ENCODE peak calls at places on chromosomes 4 and X, in five cellular contexts. H is SK-N-SH, W is tibial nerve, P is left ventricle myocardium inferior, T is sigmoid colon. R is an unnamed sample. For H3K4me1, the result is how much of the 10 kb centered on the place peaks cover.

GRCh38 chr4:150164956-150165355 is 86.7 kb downstream of the DCLK2 start:
- DNase-seq in W (no peak), H (no peak), P (no peak), T (no peak), R (no peak)

GRCh38 chr4:27648416-27648815 is 787.8 kb downstream of the STIM2 start:
- DNase-seq in W (no peak), H (no peak), P (no peak), T (no peak), R (no peak)

GRCh38 chr4:174218127-174218790 is 65.2 kb downstream of the FBXO8 start:
- DNase-seq in T (no peak), H (peak), W (no peak), P (no peak), R (no peak)

GRCh38 chr4:170047774-170048354 is 21.7 kb upstream of the MFAP3L start:
- DNase-seq in P (no peak), H (peak), T (no peak), W (peak), R (peak)

GRCh38 chr4:133147922-133148689 is 988 bp upstream of the PCDH10 start:
- DNase-seq in T (peak), W (no peak), P (no peak), H (peak), R (peak)

GRCh38 chr4:140243345-140243753 is 89.4 kb upstream of the MAML3 start:
- DNase-seq in T (no peak), H (no peak), P (no peak), W (no peak), R (no peak)

GRCh38 chrX:130105226-130105625 is 5.1 kb downstream of the ELF4 start:
- DNase-seq in H (no peak), P (no peak), T (no peak), W (no peak), R (no peak)

GRCh38 chrX:86137071-86137470 is 11.2 kb upstream of the DACH2 start:
- DNase-seq in P (no peak), H (no peak), W (no peak), T (no peak), R (no peak)

GRCh38 chrX:107571296-107571998 is 56.9 kb upstream of the PRPS1 start:
- DNase-seq in H (no peak), P (no peak), T (no peak), W (no peak), R (no peak)

GRCh38 chr4:3449574-3450534 is 8.1 kb downstream of the HGFAC start:
- DNase-seq in T (no peak), P (peak), W (no peak), H (no peak), R (no peak)

GRCh38 chr4:185202984-185203379 is 818 bp downstream of the CFAP97 start:
- DNase-seq in T (no peak), P (no peak), H (no peak), W (no peak), R (no peak)

GRCh38 chrX:1144293-1144692 is 68.2 kb downstream of the CRLF2 start:
- DNase-seq in P (no peak), W (no peak), H (no peak), T (no peak), R (no peak)

GRCh38 chrX:140038842-140039241 is 73.5 kb upstream of the CXorf66 start:
- DNase-seq in T (no peak), P (no peak), W (no peak), H (no peak), R (no peak)

GRCh38 chr4:46894841-46895240 is 14.2 kb downstream of the COX7B2 start:
- DNase-seq in W (no peak), H (no peak), P (no peak), T (no peak), R (no peak)

GRCh38 chr4:2829321-2829932 is 14.2 kb upstream of the ADD1 start:
- DNase-seq in T (peak), P (peak), W (peak), H (peak), R (no peak)

GRCh38 chrX:24380273-24381036 is 20.0 kb downstream of the SUPT20HL1 start:
- DNase-seq in P (no peak), H (no peak), T (no peak), W (no peak), R (no peak)

GRCh38 chrX:150980186-150980585 is 2.9 kb upstream of the HMGB3 start:
- DNase-seq in H (no peak), P (no peak), T (no peak), W (no peak), R (no peak)

GRCh38 chrX:135625995-135626394 is 87.4 kb upstream of the CT45A1 start:
- DNase-seq in T (no peak), P (no peak), W (no peak), H (peak), R (peak)

GRCh38 chr4:37648084-37648817 is 37.9 kb downstream of the RELL1 start:
- DNase-seq in H (no peak), W (no peak), P (peak), T (peak), R (peak)

GRCh38 chrX:51047950-51048349 is 137.4 kb downstream of the BMP15 start:
- DNase-seq in W (no peak), H (no peak), T (no peak), P (no peak), R (no peak)

GRCh38 chrX:103774070-103774642 is 2.5 kb upstream of the PLP1 start:
- DNase-seq in W (no peak), T (no peak), P (no peak), H (peak), R (peak)

GRCh38 chr4:6727081-6727942 is 11.3 kb downstream of the BLOC1S4 start:
- DNase-seq in W (peak), P (no peak), T (no peak), H (no peak), R (peak)

GRCh38 chr4:186271279-186271678 is 5.3 kb downstream of the F11 start:
- DNase-seq in P (no peak), W (no peak), T (no peak), H (no peak), R (no peak)

GRCh38 chrX:39508300-39508692 is 589.5 kb downstream of the BCOR start:
- DNase-seq in W (no peak), P (no peak), T (no peak), H (no peak), R (no peak)

GRCh38 chr4:52956691-52957090 is 94.6 kb downstream of the RASL11B start:
- DNase-seq in H (peak), P (no peak), W (no peak), T (no peak), R (no peak)

GRCh38 chr4:52957220-52957686 is 95.1 kb downstream of the RASL11B start:
- DNase-seq in W (no peak), P (no peak), H (peak), T (no peak), R (no peak)

GRCh38 chr4:107825072-107825789 is 499 bp downstream of the SGMS2 start:
- DNase-seq in P (no peak), W (no peak), H (peak), T (peak), R (peak)

GRCh38 chrX:132071260-132071659 is 48.2 kb downstream of the STK26 start:
- DNase-seq in P (no peak), W (no peak), T (no peak), H (peak), R (no peak)

GRCh38 chr4:39045791-39046221 is 13.6 kb upstream of the TMEM156 start:
- DNase-seq in P (no peak), T (no peak), H (peak), W (no peak), R (peak)

GRCh38 chrX:48475774-48476577 is at the start of gene FTSJ1:
- DNase-seq in W (peak), P (peak), H (peak), T (peak), R (peak)

GRCh38 chr4:83753260-83753659 is 217.4 kb downstream of the GPAT3 start:
- DNase-seq in H (no peak), T (no peak), P (no peak), W (no peak), R (no peak)

GRCh38 chr4:116066711-116067245 is 953.4 kb upstream of the NDST4 start:
- DNase-seq in W (no peak), P (no peak), H (no peak), T (no peak), R (no peak)

GRCh38 chr4:139907001-139907809 is 241.6 kb downstream of the MGST2 start:
- DNase-seq in T (no peak), W (no peak), P (no peak), H (no peak), R (no peak)

GRCh38 chrX:70754169-70754843 is 154.2 kb downstream of the TEX11 start:
- DNase-seq in H (no peak), T (no peak), W (no peak), P (no peak), R (no peak)

GRCh38 chrX:9728271-9728670 is 37.4 kb downstream of the GPR143 start:
- DNase-seq in P (no peak), W (no peak), H (no peak), T (no peak), R (no peak)

GRCh38 chr4:23875317-23875716 is 14.5 kb downstream of the PPARGC1A start:
- DNase-seq in T (no peak), W (no peak), H (no peak), P (no peak), R (no peak)

GRCh38 chr4:23874536-23874901 is 15.3 kb downstream of the PPARGC1A start:
- DNase-seq in H (no peak), W (no peak), T (no peak), P (no peak), R (no peak)

GRCh38 chr4:23873717-23874535 is 15.9 kb downstream of the PPARGC1A start:
- DNase-seq in T (no peak), H (no peak), P (no peak), W (no peak), R (no peak)

GRCh38 chr4:23866450-23866849 is 23.4 kb downstream of the PPARGC1A start:
- DNase-seq in H (no peak), P (no peak), W (no peak), T (no peak), R (no peak)

DNA sequence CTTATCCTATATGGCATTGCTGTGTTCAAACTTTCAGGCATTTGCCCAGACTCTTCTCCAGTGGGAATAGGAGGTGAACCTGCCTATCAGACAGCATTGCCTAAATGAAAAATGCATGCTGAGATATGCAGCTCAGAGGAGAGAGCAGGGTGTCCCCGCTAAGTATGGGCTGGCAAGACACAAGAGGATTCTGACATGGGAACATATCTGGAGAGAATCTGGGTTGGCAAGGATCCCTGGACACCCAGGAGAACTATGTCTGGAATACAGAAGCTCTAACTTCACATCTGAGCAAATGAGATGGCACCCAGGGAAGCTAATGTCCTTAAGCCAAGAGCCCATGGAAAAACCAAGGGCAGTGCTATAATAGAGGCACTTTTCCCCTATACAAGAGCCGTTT is 18.4 kb downstream of the PPARGC1A start:
- DNase-seq in W (no peak), T (no peak), P (no peak), H (no peak), R (no peak)
- H3K4me1 ChIP-seq in W (under half), T (under half), P (half or more), H (under half), R (under half)

GRCh38 chr4:89894654-89895652 is at the start of gene MMRN1:
- DNase-seq in H (no peak), T (no peak), P (no peak), W (no peak), R (no peak)

GRCh38 chr4:89899157-89899556 is 4.5 kb downstream of the MMRN1 start:
- DNase-seq in W (no peak), T (no peak), P (no peak), H (no peak), R (no peak)

GRCh38 chr4:89897867-89898266 is 3.2 kb downstream of the MMRN1 start:
- DNase-seq in W (no peak), H (no peak), P (no peak), T (no peak), R (no peak)

GRCh38 chr4:89899854-89900253 is 5.2 kb downstream of the MMRN1 start:
- DNase-seq in P (no peak), T (no peak), H (no peak), W (no peak), R (no peak)

GRCh38 chr4:89898304-89898716 is 3.7 kb downstream of the MMRN1 start:
- DNase-seq in H (no peak), T (no peak), P (no peak), W (no peak), R (no peak)
- H3K4me3 ChIP-seq in H (no peak), T (no peak), P (no peak), W (no peak), R (no peak)

DNA sequence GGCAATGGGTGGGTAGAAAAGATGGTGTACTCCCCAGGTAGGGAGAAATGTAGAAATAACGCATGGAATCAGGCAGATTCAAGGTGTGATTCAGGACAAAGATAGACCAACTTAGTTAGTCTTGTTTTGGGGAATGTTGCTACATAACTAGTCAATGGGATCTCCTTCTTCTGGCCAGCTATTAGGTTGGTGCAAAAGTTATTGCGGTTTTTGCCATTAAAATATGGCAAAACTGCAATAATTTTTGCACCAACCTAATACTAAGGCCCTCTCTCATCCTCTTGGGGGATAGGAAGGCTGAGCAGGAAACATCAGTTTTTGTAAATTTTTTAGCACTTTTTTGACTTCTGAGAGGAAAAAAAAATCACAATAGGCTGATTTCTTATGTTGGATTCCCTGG is 23.2 kb downstream of the CYBB start:
- DNase-seq in T (no peak), P (no peak), H (no peak), W (no peak), R (no peak)
- TF ChIP-seq CTCF in T (no peak), P (no peak), H (no peak), W (no peak), R (no peak)

GRCh38 chr4:42453612-42454011 is 56.3 kb downstream of the SHISA3 start:
- DNase-seq in P (no peak), T (no peak), W (no peak), H (no peak), R (no peak)
- H3K4me1 ChIP-seq in P (under half), T (under half), W (under half), H (under half), R (under half)

GRCh38 chr4:704971-705277 is 708 bp upstream of the PCGF3 start:
- DNase-seq in P (no peak), H (no peak), T (no peak), W (no peak), R (no peak)

GRCh38 chr4:707929-708630 is 2.4 kb downstream of the PCGF3 start:
- DNase-seq in H (no peak), P (no peak), T (peak), W (no peak), R (no peak)

GRCh38 chr4:708631-708933 is 3.0 kb downstream of the PCGF3 start:
- DNase-seq in H (no peak), P (no peak), W (no peak), T (peak), R (no peak)

GRCh38 chr4:705278-706082 is at the start of gene PCGF3:
- DNase-seq in P (peak), T (peak), H (peak), W (peak), R (peak)

DNA sequence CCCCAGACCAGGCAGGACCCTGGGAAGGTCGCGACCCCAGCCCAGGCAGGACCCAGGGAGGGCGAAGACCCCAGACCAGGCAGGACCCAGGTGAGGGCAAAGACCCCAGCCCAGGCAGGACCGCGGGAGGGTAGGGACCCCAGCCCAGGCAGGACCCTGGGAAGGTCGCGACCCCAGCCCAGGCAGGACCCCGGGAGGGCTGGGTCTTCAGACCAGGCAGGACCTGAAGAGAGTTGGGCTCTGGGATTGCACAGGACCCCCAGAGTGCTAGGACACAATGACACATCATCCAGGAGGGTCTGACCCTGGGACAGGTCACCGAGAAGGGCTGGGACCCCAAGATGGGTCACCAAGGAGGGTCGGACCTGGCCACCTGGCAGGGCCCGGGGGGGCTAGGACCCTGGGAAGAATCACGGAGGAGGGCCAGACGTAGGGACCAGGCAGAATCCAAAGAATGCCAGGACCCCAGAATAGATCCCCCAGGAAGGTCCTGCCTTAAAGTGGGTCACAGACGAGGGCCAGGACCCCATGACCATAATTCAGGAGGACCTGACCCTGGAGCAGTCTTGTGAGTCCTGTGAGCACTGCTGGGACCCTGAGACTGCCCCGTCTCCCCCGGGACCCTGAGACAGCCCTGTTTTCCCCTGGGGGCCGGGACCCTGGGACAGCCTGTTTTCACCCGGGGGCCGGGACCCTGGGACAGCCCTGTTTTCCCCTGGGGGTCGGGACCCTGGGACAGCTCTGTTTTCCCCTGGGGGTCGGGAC is 1.4 kb downstream of the PCGF3 start:
- DNase-seq in T (peak), W (no peak), H (no peak), P (no peak), R (no peak)
- H3K4me3 ChIP-seq in T (peak), W (peak), H (peak), P (peak), R (no peak)

GRCh38 chrX:38304010-38304409 is 23.3 kb downstream of the RPGR start:
- DNase-seq in H (no peak), P (no peak), T (no peak), W (no peak), R (no peak)
- TF ChIP-seq CTCF in H (peak), P (peak), T (no peak), W (no peak), R (no peak)

DNA sequence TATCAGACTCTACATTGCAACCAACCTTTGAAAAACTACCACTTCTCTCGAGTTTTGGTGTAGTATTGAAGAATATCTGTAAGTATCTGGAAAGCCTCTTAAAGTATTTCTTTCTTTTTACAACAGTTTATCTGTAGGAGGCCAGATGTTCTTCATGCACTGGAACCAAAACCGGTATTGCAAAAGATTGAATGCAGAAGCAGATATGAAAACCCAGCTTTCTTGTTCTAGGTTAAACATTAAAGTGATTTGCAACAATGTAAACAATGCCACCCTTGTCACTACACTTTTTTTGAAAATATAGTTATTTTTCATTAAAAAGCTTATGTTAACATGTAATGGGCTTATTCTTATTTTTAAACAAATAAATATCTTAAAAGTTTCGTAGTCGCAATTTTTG is 27.2 kb downstream of the PLS3 start:
- DNase-seq in H (no peak), T (no peak), P (no peak), W (no peak), R (no peak)
- H3K4me1 ChIP-seq in H (under half), T (under half), P (half or more), W (under half), R (under half)

DNA sequence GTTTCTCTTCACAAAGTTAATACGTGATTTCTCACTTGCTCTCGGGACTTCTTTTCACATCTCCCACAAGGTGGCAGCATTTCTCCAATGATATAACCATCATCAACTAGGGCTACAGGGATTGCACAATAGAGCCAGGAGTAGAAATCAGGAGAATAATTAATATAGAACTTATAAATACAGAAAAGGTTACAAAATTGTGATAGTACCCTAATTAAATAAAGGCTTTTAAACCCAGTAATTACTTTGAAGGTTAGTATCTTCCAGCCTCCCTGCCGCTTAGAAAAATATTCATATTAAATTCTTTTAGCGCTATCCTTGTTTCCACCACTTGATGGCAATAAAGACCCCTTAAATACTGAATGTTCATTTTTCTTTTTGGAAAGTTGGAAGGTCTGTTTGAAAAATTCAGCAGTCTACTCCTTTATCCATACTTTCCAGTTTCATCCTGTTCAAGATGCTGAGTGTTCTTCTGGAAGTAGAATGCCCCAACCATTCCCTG is 65.8 kb downstream of the RASGEF1B start:
- DNase-seq in P (no peak), W (no peak), H (peak), T (no peak), R (peak)
- H3K4me3 ChIP-seq in P (peak), W (peak), H (peak), T (no peak), R (no peak)

DNA sequence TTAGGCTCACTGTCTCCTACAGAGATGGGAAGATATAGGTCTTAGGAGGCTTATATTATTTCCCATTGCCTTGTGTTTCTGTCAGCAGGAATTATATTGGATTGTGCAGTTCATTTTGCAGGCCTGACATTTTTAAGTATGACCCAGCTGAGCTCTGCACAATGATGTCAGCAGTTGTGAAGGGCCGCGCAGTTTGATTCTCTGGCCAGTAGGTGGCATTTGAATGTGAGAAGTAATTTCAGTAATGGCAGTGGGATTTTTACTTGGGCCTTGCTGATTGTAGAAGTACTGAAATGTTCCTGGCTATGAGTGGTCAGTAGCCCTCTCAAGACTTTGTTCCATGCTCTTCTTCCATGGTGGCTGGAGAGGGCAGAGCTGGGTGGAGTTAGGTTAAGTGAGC is 247.2 kb upstream of the MTMR8 start:
- DNase-seq in P (no peak), W (no peak), T (no peak), H (peak), R (peak)
- TF ChIP-seq CTCF in P (no peak), W (no peak), T (no peak), H (no peak), R (no peak)

R was measured in testis.